ENCODE peak calls at places on chromosomes 1 and 21, in nine cellular contexts. One of them, this sample, is unnamed.

GRCh38 chr1:176555911-176556687 is 93.1 kb downstream of the PAPPA2 start:
- DNase-seq in endothelial cell: no peak
- DNase-seq in esophagus squamous epithelium: no peak
- DNase-seq in AG09319: no peak
- DNase-seq in A549: no peak
- DNase-seq in fibroblast of lung: no peak
- DNase-seq in B cell: no peak
- DNase-seq in mesothelial cell of epicardium: no peak
- DNase-seq in CD14-positive monocyte: no peak
- DNase-seq in this sample: no peak

GRCh38 chr1:54312874-54313316 is 93.3 kb downstream of the SSBP3 start:
- DNase-seq in endothelial cell: peak; percentile 65
- DNase-seq in esophagus squamous epithelium: no peak
- DNase-seq in AG09319: peak; percentile 78
- DNase-seq in A549: no peak
- DNase-seq in fibroblast of lung: peak; percentile 83
- DNase-seq in B cell: no peak
- DNase-seq in mesothelial cell of epicardium: no peak
- DNase-seq in CD14-positive monocyte: no peak
- DNase-seq in this sample: no peak

GRCh38 chr1:23444104-23444533 is 19.6 kb upstream of the TCEA3 start:
- DNase-seq in endothelial cell: no peak
- DNase-seq in esophagus squamous epithelium: no peak
- DNase-seq in AG09319: peak; percentile 92
- DNase-seq in A549: no peak
- DNase-seq in fibroblast of lung: peak; percentile 66
- DNase-seq in B cell: no peak
- DNase-seq in mesothelial cell of epicardium: no peak
- DNase-seq in CD14-positive monocyte: no peak
- DNase-seq in this sample: no peak

GRCh38 chr1:53944469-53945182 is 873 bp downstream of the IFT25 start:
- DNase-seq in endothelial cell: no peak
- DNase-seq in esophagus squamous epithelium: no peak
- DNase-seq in AG09319: no peak
- DNase-seq in A549: no peak
- DNase-seq in fibroblast of lung: no peak
- DNase-seq in B cell: no peak
- DNase-seq in mesothelial cell of epicardium: no peak
- DNase-seq in CD14-positive monocyte: no peak
- DNase-seq in this sample: no peak

GRCh38 chr1:36085126-36085525 is 1.2 kb downstream of the TEKT2 start:
- DNase-seq in endothelial cell: no peak
- DNase-seq in esophagus squamous epithelium: no peak
- DNase-seq in AG09319: no peak
- DNase-seq in A549: no peak
- DNase-seq in fibroblast of lung: no peak
- DNase-seq in B cell: peak; percentile 31
- DNase-seq in mesothelial cell of epicardium: no peak
- DNase-seq in CD14-positive monocyte: no peak
- DNase-seq in this sample: no peak

GRCh38 chr1:22117238-22117637 is 25.7 kb downstream of the WNT4 start:
- DNase-seq in endothelial cell: no peak
- DNase-seq in esophagus squamous epithelium: no peak
- DNase-seq in AG09319: no peak
- DNase-seq in A549: no peak
- DNase-seq in fibroblast of lung: no peak
- DNase-seq in B cell: peak; percentile 9
- DNase-seq in mesothelial cell of epicardium: no peak
- DNase-seq in CD14-positive monocyte: no peak
- DNase-seq in this sample: no peak

GRCh38 chr1:67459068-67459467 is 28.9 kb upstream of the SERBP1 start:
- DNase-seq in endothelial cell: no peak
- DNase-seq in esophagus squamous epithelium: no peak
- DNase-seq in AG09319: no peak
- DNase-seq in A549: no peak
- DNase-seq in fibroblast of lung: no peak
- DNase-seq in B cell: no peak
- DNase-seq in mesothelial cell of epicardium: no peak
- DNase-seq in CD14-positive monocyte: no peak
- DNase-seq in this sample: no peak

GRCh38 chr1:164704954-164705353 is 146.0 kb downstream of the PBX1 start:
- DNase-seq in endothelial cell: peak; percentile 10
- DNase-seq in esophagus squamous epithelium: no peak
- DNase-seq in AG09319: no peak
- DNase-seq in A549: no peak
- DNase-seq in fibroblast of lung: no peak
- DNase-seq in B cell: no peak
- DNase-seq in mesothelial cell of epicardium: no peak
- DNase-seq in CD14-positive monocyte: no peak
- DNase-seq in this sample: no peak

GRCh38 chr1:55170426-55170825 is 44.7 kb downstream of the USP24 start:
- DNase-seq in endothelial cell: no peak
- DNase-seq in esophagus squamous epithelium: no peak
- DNase-seq in AG09319: no peak
- DNase-seq in A549: no peak
- DNase-seq in fibroblast of lung: no peak
- DNase-seq in B cell: no peak
- DNase-seq in mesothelial cell of epicardium: no peak
- DNase-seq in CD14-positive monocyte: no peak
- DNase-seq in this sample: no peak

GRCh38 chr1:47579809-47580208 is 142.0 kb downstream of the FOXD2 start:
- DNase-seq in endothelial cell: no peak
- DNase-seq in esophagus squamous epithelium: no peak
- DNase-seq in AG09319: no peak
- DNase-seq in A549: no peak
- DNase-seq in fibroblast of lung: no peak
- DNase-seq in B cell: no peak
- DNase-seq in mesothelial cell of epicardium: no peak
- DNase-seq in CD14-positive monocyte: no peak
- DNase-seq in this sample: no peak

GRCh38 chr1:158248122-158248521 is 6.1 kb upstream of the CD1A start:
- DNase-seq in endothelial cell: no peak
- DNase-seq in esophagus squamous epithelium: peak; percentile 3
- DNase-seq in AG09319: no peak
- DNase-seq in A549: no peak
- DNase-seq in fibroblast of lung: no peak
- DNase-seq in B cell: peak; percentile 66
- DNase-seq in mesothelial cell of epicardium: no peak
- DNase-seq in CD14-positive monocyte: peak; percentile 62
- DNase-seq in this sample: no peak

GRCh38 chr1:24793762-24794161 is 48.5 kb downstream of the CLIC4 start:
- DNase-seq in endothelial cell: no peak
- DNase-seq in esophagus squamous epithelium: no peak
- DNase-seq in AG09319: no peak
- DNase-seq in A549: no peak
- DNase-seq in fibroblast of lung: peak; percentile 93
- DNase-seq in B cell: no peak
- DNase-seq in mesothelial cell of epicardium: no peak
- DNase-seq in CD14-positive monocyte: no peak
- DNase-seq in this sample: no peak

GRCh38 chr21:26641062-26641461 is 68.0 kb upstream of the CYYR1 start:
- DNase-seq in endothelial cell: no peak
- DNase-seq in esophagus squamous epithelium: no peak
- DNase-seq in AG09319: no peak
- DNase-seq in A549: no peak
- DNase-seq in fibroblast of lung: no peak
- DNase-seq in B cell: no peak
- DNase-seq in mesothelial cell of epicardium: no peak
- DNase-seq in CD14-positive monocyte: no peak
- DNase-seq in this sample: no peak

GRCh38 chr1:101587749-101588148 is 350.9 kb downstream of the S1PR1 start:
- DNase-seq in endothelial cell: no peak
- DNase-seq in esophagus squamous epithelium: no peak
- DNase-seq in AG09319: no peak
- DNase-seq in A549: no peak
- DNase-seq in fibroblast of lung: peak; percentile 66
- DNase-seq in B cell: no peak
- DNase-seq in mesothelial cell of epicardium: no peak
- DNase-seq in CD14-positive monocyte: no peak
- DNase-seq in this sample: peak; percentile 54

GRCh38 chr1:70764747-70765146 is 282.9 kb downstream of the PTGER3 start:
- DNase-seq in endothelial cell: no peak
- DNase-seq in esophagus squamous epithelium: no peak
- DNase-seq in AG09319: no peak
- DNase-seq in A549: no peak
- DNase-seq in fibroblast of lung: peak; percentile 24
- DNase-seq in B cell: no peak
- DNase-seq in mesothelial cell of epicardium: no peak
- DNase-seq in CD14-positive monocyte: no peak
- DNase-seq in this sample: no peak

GRCh38 chr1:100277866-100278265 is 11.8 kb downstream of the RTCA start:
- DNase-seq in endothelial cell: no peak
- DNase-seq in esophagus squamous epithelium: no peak
- DNase-seq in AG09319: no peak
- DNase-seq in A549: no peak
- DNase-seq in fibroblast of lung: no peak
- DNase-seq in B cell: no peak
- DNase-seq in mesothelial cell of epicardium: no peak
- DNase-seq in CD14-positive monocyte: no peak
- DNase-seq in this sample: peak; percentile 22

GRCh38 chr1:108947871-108948525 is 15.3 kb downstream of the CLCC1 start:
- DNase-seq in endothelial cell: no peak
- DNase-seq in esophagus squamous epithelium: no peak
- DNase-seq in AG09319: no peak
- DNase-seq in A549: no peak
- DNase-seq in fibroblast of lung: peak; percentile 25
- DNase-seq in B cell: no peak
- DNase-seq in mesothelial cell of epicardium: no peak
- DNase-seq in CD14-positive monocyte: no peak
- DNase-seq in this sample: no peak

GRCh38 chr1:41739061-41739955 is 179.4 kb downstream of the HIVEP3 start:
- DNase-seq in endothelial cell: no peak
- DNase-seq in esophagus squamous epithelium: peak; percentile 44
- DNase-seq in AG09319: peak; percentile 47
- DNase-seq in A549: no peak
- DNase-seq in fibroblast of lung: no peak
- DNase-seq in B cell: peak; percentile 85
- DNase-seq in mesothelial cell of epicardium: no peak
- DNase-seq in CD14-positive monocyte: peak; percentile 97
- DNase-seq in this sample: no peak

DNA sequence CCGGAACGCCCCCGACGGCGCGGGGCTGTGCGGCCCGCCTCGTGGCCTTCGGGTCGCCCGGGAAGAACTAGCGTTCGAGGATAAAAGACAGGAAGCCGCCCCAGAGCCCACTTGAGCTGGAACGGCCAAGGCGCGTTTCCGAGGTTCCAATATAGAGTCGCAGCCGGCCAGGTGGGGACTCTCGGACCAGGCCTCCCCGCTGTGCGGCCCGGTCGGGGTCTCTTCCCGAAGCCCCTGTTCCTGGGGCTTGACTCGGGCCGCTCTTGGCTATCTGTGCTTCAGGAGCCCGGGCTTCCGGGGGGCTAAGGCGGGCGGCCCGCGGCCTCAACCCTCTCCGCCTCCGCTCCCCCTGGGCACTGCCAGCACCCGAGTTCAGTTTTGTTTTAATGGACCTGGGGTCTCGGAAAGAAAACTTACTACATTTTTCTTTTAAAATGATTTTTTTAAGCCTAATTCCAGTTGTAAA is 158.8 kb downstream of the RUNX1 start:
- DNase-seq in endothelial cell: no peak
- DNase-seq in esophagus squamous epithelium: no peak
- DNase-seq in AG09319: no peak
- DNase-seq in A549: no peak
- DNase-seq in fibroblast of lung: no peak
- DNase-seq in B cell: no peak
- DNase-seq in mesothelial cell of epicardium: no peak
- DNase-seq in CD14-positive monocyte: no peak
- DNase-seq in this sample: no peak
- TF ChIP-seq CTCF in endothelial cell: peak; percentile 51
- TF ChIP-seq CTCF in esophagus squamous epithelium: no peak
- TF ChIP-seq CTCF in AG09319: no peak
- TF ChIP-seq CTCF in A549: no peak
- TF ChIP-seq CTCF in fibroblast of lung: no peak
- TF ChIP-seq CTCF in B cell: peak; percentile 50
- TF ChIP-seq CTCF in mesothelial cell of epicardium: peak; percentile 50
- TF ChIP-seq CTCF in CD14-positive monocyte: peak; percentile 65
- TF ChIP-seq CTCF in this sample: no peak

DNA sequence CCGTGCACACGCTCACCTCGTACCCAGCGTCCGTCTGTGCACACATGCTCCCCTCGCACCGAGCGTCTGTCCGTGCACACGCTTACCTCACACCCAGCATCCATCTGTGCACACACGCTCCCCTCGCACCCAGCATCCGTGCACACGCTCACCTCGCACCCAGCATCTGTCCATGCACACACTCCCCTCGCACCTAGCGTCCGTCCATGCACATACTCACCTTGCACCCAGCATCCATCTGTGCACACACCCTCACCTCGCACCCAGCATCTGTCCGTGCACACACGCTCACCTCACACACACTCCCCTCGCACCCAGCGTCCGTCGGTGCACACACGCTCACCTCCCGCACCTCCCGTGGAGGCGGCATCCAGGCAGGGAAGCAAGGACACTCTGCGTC is 24.4 kb upstream of the COL18A1 start:
- DNase-seq in endothelial cell: no peak
- DNase-seq in esophagus squamous epithelium: no peak
- DNase-seq in AG09319: no peak
- DNase-seq in A549: no peak
- DNase-seq in fibroblast of lung: no peak
- DNase-seq in B cell: no peak
- DNase-seq in mesothelial cell of epicardium: peak; percentile 12
- DNase-seq in CD14-positive monocyte: peak; percentile 7
- DNase-seq in this sample: no peak
- TF ChIP-seq CTCF in endothelial cell: no peak
- TF ChIP-seq CTCF in esophagus squamous epithelium: no peak
- TF ChIP-seq CTCF in AG09319: no peak
- TF ChIP-seq CTCF in A549: no peak
- TF ChIP-seq CTCF in fibroblast of lung: no peak
- TF ChIP-seq CTCF in B cell: no peak
- TF ChIP-seq CTCF in mesothelial cell of epicardium: no peak
- TF ChIP-seq CTCF in CD14-positive monocyte: no peak
- TF ChIP-seq CTCF in this sample: no peak

GRCh38 chr1:17485280-17485679 is 45.8 kb upstream of the RCC2 start:
- DNase-seq in endothelial cell: peak; percentile 54
- DNase-seq in esophagus squamous epithelium: no peak
- DNase-seq in AG09319: no peak
- DNase-seq in A549: no peak
- DNase-seq in fibroblast of lung: no peak
- DNase-seq in B cell: no peak
- DNase-seq in mesothelial cell of epicardium: no peak
- DNase-seq in CD14-positive monocyte: no peak
- DNase-seq in this sample: peak; percentile 56
- TF ChIP-seq CTCF in endothelial cell: peak; percentile 57
- TF ChIP-seq CTCF in esophagus squamous epithelium: no peak
- TF ChIP-seq CTCF in AG09319: peak; percentile 33
- TF ChIP-seq CTCF in A549: peak; percentile 36
- TF ChIP-seq CTCF in fibroblast of lung: peak; percentile 48
- TF ChIP-seq CTCF in B cell: peak; percentile 17
- TF ChIP-seq CTCF in mesothelial cell of epicardium: peak; percentile 21
- TF ChIP-seq CTCF in CD14-positive monocyte: no peak
- TF ChIP-seq CTCF in this sample: peak; percentile 42

GRCh38 chr1:204072951-204073836 is at the start of gene SOX13:
- DNase-seq in endothelial cell: peak; percentile 73
- DNase-seq in esophagus squamous epithelium: no peak
- DNase-seq in AG09319: peak; percentile 74
- DNase-seq in A549: peak; percentile 95
- DNase-seq in fibroblast of lung: peak; percentile 88
- DNase-seq in B cell: peak; percentile 60
- DNase-seq in mesothelial cell of epicardium: peak; percentile 61
- DNase-seq in CD14-positive monocyte: no peak
- DNase-seq in this sample: peak; percentile 82
- TF ChIP-seq CTCF in endothelial cell: no peak
- TF ChIP-seq CTCF in esophagus squamous epithelium: no peak
- TF ChIP-seq CTCF in AG09319: peak; percentile 27
- TF ChIP-seq CTCF in A549: peak; percentile 22
- TF ChIP-seq CTCF in fibroblast of lung: peak; percentile 22
- TF ChIP-seq CTCF in B cell: no peak
- TF ChIP-seq CTCF in mesothelial cell of epicardium: no peak
- TF ChIP-seq CTCF in CD14-positive monocyte: no peak
- TF ChIP-seq CTCF in this sample: no peak

GRCh38 chr1:241605146-241605805 is 34.9 kb downstream of the CHML start:
- DNase-seq in endothelial cell: no peak
- DNase-seq in esophagus squamous epithelium: no peak
- DNase-seq in AG09319: no peak
- DNase-seq in A549: peak; percentile 64
- DNase-seq in fibroblast of lung: no peak
- DNase-seq in B cell: no peak
- DNase-seq in mesothelial cell of epicardium: no peak
- DNase-seq in CD14-positive monocyte: no peak
- DNase-seq in this sample: no peak
- TF ChIP-seq CTCF in endothelial cell: no peak
- TF ChIP-seq CTCF in esophagus squamous epithelium: no peak
- TF ChIP-seq CTCF in AG09319: no peak
- TF ChIP-seq CTCF in A549: peak; percentile 47
- TF ChIP-seq CTCF in fibroblast of lung: peak; percentile 26
- TF ChIP-seq CTCF in B cell: no peak
- TF ChIP-seq CTCF in mesothelial cell of epicardium: no peak
- TF ChIP-seq CTCF in CD14-positive monocyte: peak; percentile 15
- TF ChIP-seq CTCF in this sample: peak; percentile 28